ENCODE peak calls at places on chromosome 17, in five cellular contexts. One of them, this sample, is unnamed.

GRCh38 chr17:71850792-71851191 is 270.0 kb upstream of the SOX9 start:
- DNase-seq in stimulated activated naive CD8-positive, alpha-beta T cell treated with anti-CD3 and anti-CD28 coated beads, Interleukin-15, Interleukin-2, amounts not matched to agents 100 U/mL and 50 U/mL, for 24 hours: no peak
- DNase-seq in H7: no peak
- DNase-seq in activated T-cell treated with anti-CD3 and anti-CD28 coated beads, Interleukin-2, amount 50 U/mL, for 48 hours: no peak
- DNase-seq in CD8-positive, alpha-beta memory T cell: no peak
- DNase-seq in this sample: no peak

GRCh38 chr17:12388206-12388605 is 277.5 kb upstream of the MYOCD start:
- DNase-seq in stimulated activated naive CD8-positive, alpha-beta T cell treated with anti-CD3 and anti-CD28 coated beads, Interleukin-15, Interleukin-2, amounts not matched to agents 100 U/mL and 50 U/mL, for 24 hours: no peak
- DNase-seq in H7: no peak
- DNase-seq in activated T-cell treated with anti-CD3 and anti-CD28 coated beads, Interleukin-2, amount 50 U/mL, for 48 hours: no peak
- DNase-seq in CD8-positive, alpha-beta memory T cell: no peak
- DNase-seq in this sample: no peak

GRCh38 chr17:62895650-62896301 is 70.3 kb upstream of the TANC2 start:
- DNase-seq in stimulated activated naive CD8-positive, alpha-beta T cell treated with anti-CD3 and anti-CD28 coated beads, Interleukin-15, Interleukin-2, amounts not matched to agents 100 U/mL and 50 U/mL, for 24 hours: no peak
- DNase-seq in H7: no peak
- DNase-seq in activated T-cell treated with anti-CD3 and anti-CD28 coated beads, Interleukin-2, amount 50 U/mL, for 48 hours: no peak
- DNase-seq in CD8-positive, alpha-beta memory T cell: no peak
- DNase-seq in this sample: no peak

GRCh38 chr17:26963163-26963503 is 330.8 kb upstream of the WSB1 start:
- DNase-seq in stimulated activated naive CD8-positive, alpha-beta T cell treated with anti-CD3 and anti-CD28 coated beads, Interleukin-15, Interleukin-2, amounts not matched to agents 100 U/mL and 50 U/mL, for 24 hours: no peak
- DNase-seq in H7: peak; percentile 3
- DNase-seq in activated T-cell treated with anti-CD3 and anti-CD28 coated beads, Interleukin-2, amount 50 U/mL, for 48 hours: no peak
- DNase-seq in CD8-positive, alpha-beta memory T cell: no peak
- DNase-seq in this sample: no peak

GRCh38 chr17:68260051-68260762 is 12.4 kb downstream of the AMZ2 start:
- DNase-seq in stimulated activated naive CD8-positive, alpha-beta T cell treated with anti-CD3 and anti-CD28 coated beads, Interleukin-15, Interleukin-2, amounts not matched to agents 100 U/mL and 50 U/mL, for 24 hours: no peak
- DNase-seq in H7: no peak
- DNase-seq in activated T-cell treated with anti-CD3 and anti-CD28 coated beads, Interleukin-2, amount 50 U/mL, for 48 hours: no peak
- DNase-seq in CD8-positive, alpha-beta memory T cell: no peak
- DNase-seq in this sample: no peak

GRCh38 chr17:3222505-3222904 is 15.0 kb downstream of the OR1A1 start:
- DNase-seq in stimulated activated naive CD8-positive, alpha-beta T cell treated with anti-CD3 and anti-CD28 coated beads, Interleukin-15, Interleukin-2, amounts not matched to agents 100 U/mL and 50 U/mL, for 24 hours: no peak
- DNase-seq in H7: no peak
- DNase-seq in activated T-cell treated with anti-CD3 and anti-CD28 coated beads, Interleukin-2, amount 50 U/mL, for 48 hours: no peak
- DNase-seq in CD8-positive, alpha-beta memory T cell: no peak
- DNase-seq in this sample: no peak

GRCh38 chr17:45440161-45440859 is 7.6 kb upstream of the ARHGAP27 start:
- DNase-seq in stimulated activated naive CD8-positive, alpha-beta T cell treated with anti-CD3 and anti-CD28 coated beads, Interleukin-15, Interleukin-2, amounts not matched to agents 100 U/mL and 50 U/mL, for 24 hours: no peak
- DNase-seq in H7: peak; percentile 80
- DNase-seq in activated T-cell treated with anti-CD3 and anti-CD28 coated beads, Interleukin-2, amount 50 U/mL, for 48 hours: no peak
- DNase-seq in CD8-positive, alpha-beta memory T cell: no peak
- DNase-seq in this sample: no peak

GRCh38 chr17:67491678-67492019 is 114.6 kb downstream of the PITPNC1 start:
- DNase-seq in stimulated activated naive CD8-positive, alpha-beta T cell treated with anti-CD3 and anti-CD28 coated beads, Interleukin-15, Interleukin-2, amounts not matched to agents 100 U/mL and 50 U/mL, for 24 hours: no peak
- DNase-seq in H7: no peak
- DNase-seq in activated T-cell treated with anti-CD3 and anti-CD28 coated beads, Interleukin-2, amount 50 U/mL, for 48 hours: no peak
- DNase-seq in CD8-positive, alpha-beta memory T cell: no peak
- DNase-seq in this sample: no peak

GRCh38 chr17:6940186-6940649 is 55.6 kb upstream of the ALOX12 start:
- DNase-seq in stimulated activated naive CD8-positive, alpha-beta T cell treated with anti-CD3 and anti-CD28 coated beads, Interleukin-15, Interleukin-2, amounts not matched to agents 100 U/mL and 50 U/mL, for 24 hours: no peak
- DNase-seq in H7: no peak
- DNase-seq in activated T-cell treated with anti-CD3 and anti-CD28 coated beads, Interleukin-2, amount 50 U/mL, for 48 hours: no peak
- DNase-seq in CD8-positive, alpha-beta memory T cell: no peak
- DNase-seq in this sample: no peak

GRCh38 chr17:56171186-56171959 is 18.1 kb downstream of the ANKFN1 start:
- DNase-seq in stimulated activated naive CD8-positive, alpha-beta T cell treated with anti-CD3 and anti-CD28 coated beads, Interleukin-15, Interleukin-2, amounts not matched to agents 100 U/mL and 50 U/mL, for 24 hours: no peak
- DNase-seq in H7: no peak
- DNase-seq in activated T-cell treated with anti-CD3 and anti-CD28 coated beads, Interleukin-2, amount 50 U/mL, for 48 hours: no peak
- DNase-seq in CD8-positive, alpha-beta memory T cell: no peak
- DNase-seq in this sample: no peak

GRCh38 chr17:42484304-42484703 is 25.6 kb downstream of the ATP6V0A1 start:
- DNase-seq in stimulated activated naive CD8-positive, alpha-beta T cell treated with anti-CD3 and anti-CD28 coated beads, Interleukin-15, Interleukin-2, amounts not matched to agents 100 U/mL and 50 U/mL, for 24 hours: peak; percentile 74
- DNase-seq in H7: no peak
- DNase-seq in activated T-cell treated with anti-CD3 and anti-CD28 coated beads, Interleukin-2, amount 50 U/mL, for 48 hours: peak; percentile 76
- DNase-seq in CD8-positive, alpha-beta memory T cell: peak; percentile 93
- DNase-seq in this sample: peak; percentile 28

GRCh38 chr17:63082952-63083351 is 116.9 kb downstream of the TANC2 start:
- DNase-seq in stimulated activated naive CD8-positive, alpha-beta T cell treated with anti-CD3 and anti-CD28 coated beads, Interleukin-15, Interleukin-2, amounts not matched to agents 100 U/mL and 50 U/mL, for 24 hours: no peak
- DNase-seq in H7: no peak
- DNase-seq in activated T-cell treated with anti-CD3 and anti-CD28 coated beads, Interleukin-2, amount 50 U/mL, for 48 hours: no peak
- DNase-seq in CD8-positive, alpha-beta memory T cell: no peak
- DNase-seq in this sample: no peak

GRCh38 chr17:65074778-65075250 is 18.3 kb upstream of the GNA13 start:
- DNase-seq in stimulated activated naive CD8-positive, alpha-beta T cell treated with anti-CD3 and anti-CD28 coated beads, Interleukin-15, Interleukin-2, amounts not matched to agents 100 U/mL and 50 U/mL, for 24 hours: no peak
- DNase-seq in H7: no peak
- DNase-seq in activated T-cell treated with anti-CD3 and anti-CD28 coated beads, Interleukin-2, amount 50 U/mL, for 48 hours: no peak
- DNase-seq in CD8-positive, alpha-beta memory T cell: no peak
- DNase-seq in this sample: no peak

GRCh38 chr17:74045608-74046007 is 157.9 kb upstream of the RPL38 start:
- DNase-seq in stimulated activated naive CD8-positive, alpha-beta T cell treated with anti-CD3 and anti-CD28 coated beads, Interleukin-15, Interleukin-2, amounts not matched to agents 100 U/mL and 50 U/mL, for 24 hours: no peak
- DNase-seq in H7: no peak
- DNase-seq in activated T-cell treated with anti-CD3 and anti-CD28 coated beads, Interleukin-2, amount 50 U/mL, for 48 hours: no peak
- DNase-seq in CD8-positive, alpha-beta memory T cell: no peak
- DNase-seq in this sample: no peak

GRCh38 chr17:79320331-79320730 is 245.7 kb downstream of the ENGASE start:
- DNase-seq in stimulated activated naive CD8-positive, alpha-beta T cell treated with anti-CD3 and anti-CD28 coated beads, Interleukin-15, Interleukin-2, amounts not matched to agents 100 U/mL and 50 U/mL, for 24 hours: no peak
- DNase-seq in H7: no peak
- DNase-seq in activated T-cell treated with anti-CD3 and anti-CD28 coated beads, Interleukin-2, amount 50 U/mL, for 48 hours: no peak
- DNase-seq in CD8-positive, alpha-beta memory T cell: no peak
- DNase-seq in this sample: no peak

GRCh38 chr17:79273660-79274059 is 199.0 kb downstream of the ENGASE start:
- DNase-seq in stimulated activated naive CD8-positive, alpha-beta T cell treated with anti-CD3 and anti-CD28 coated beads, Interleukin-15, Interleukin-2, amounts not matched to agents 100 U/mL and 50 U/mL, for 24 hours: no peak
- DNase-seq in H7: no peak
- DNase-seq in activated T-cell treated with anti-CD3 and anti-CD28 coated beads, Interleukin-2, amount 50 U/mL, for 48 hours: no peak
- DNase-seq in CD8-positive, alpha-beta memory T cell: no peak
- DNase-seq in this sample: no peak

GRCh38 chr17:77027271-77027670 is 113.5 kb upstream of the SEC14L1 start:
- DNase-seq in stimulated activated naive CD8-positive, alpha-beta T cell treated with anti-CD3 and anti-CD28 coated beads, Interleukin-15, Interleukin-2, amounts not matched to agents 100 U/mL and 50 U/mL, for 24 hours: no peak
- DNase-seq in H7: no peak
- DNase-seq in activated T-cell treated with anti-CD3 and anti-CD28 coated beads, Interleukin-2, amount 50 U/mL, for 48 hours: no peak
- DNase-seq in CD8-positive, alpha-beta memory T cell: no peak
- DNase-seq in this sample: no peak

GRCh38 chr17:78500806-78501205 is 76.4 kb downstream of the DNAH17 start:
- DNase-seq in stimulated activated naive CD8-positive, alpha-beta T cell treated with anti-CD3 and anti-CD28 coated beads, Interleukin-15, Interleukin-2, amounts not matched to agents 100 U/mL and 50 U/mL, for 24 hours: no peak
- DNase-seq in H7: peak; percentile 31
- DNase-seq in activated T-cell treated with anti-CD3 and anti-CD28 coated beads, Interleukin-2, amount 50 U/mL, for 48 hours: no peak
- DNase-seq in CD8-positive, alpha-beta memory T cell: no peak
- DNase-seq in this sample: no peak

GRCh38 chr17:79299349-79299748 is 224.7 kb downstream of the ENGASE start:
- DNase-seq in stimulated activated naive CD8-positive, alpha-beta T cell treated with anti-CD3 and anti-CD28 coated beads, Interleukin-15, Interleukin-2, amounts not matched to agents 100 U/mL and 50 U/mL, for 24 hours: no peak
- DNase-seq in H7: no peak
- DNase-seq in activated T-cell treated with anti-CD3 and anti-CD28 coated beads, Interleukin-2, amount 50 U/mL, for 48 hours: no peak
- DNase-seq in CD8-positive, alpha-beta memory T cell: no peak
- DNase-seq in this sample: no peak

GRCh38 chr17:57440522-57441269 is 184.4 kb downstream of the MSI2 start:
- DNase-seq in stimulated activated naive CD8-positive, alpha-beta T cell treated with anti-CD3 and anti-CD28 coated beads, Interleukin-15, Interleukin-2, amounts not matched to agents 100 U/mL and 50 U/mL, for 24 hours: peak; percentile 87
- DNase-seq in H7: peak; percentile 89
- DNase-seq in activated T-cell treated with anti-CD3 and anti-CD28 coated beads, Interleukin-2, amount 50 U/mL, for 48 hours: peak; percentile 86
- DNase-seq in CD8-positive, alpha-beta memory T cell: peak; percentile 57
- DNase-seq in this sample: peak; percentile 48